ENCODE peak calls at places on chromosomes 6 and 20, in four cellular contexts. V is thoracic aorta, U is cardiac fibroblast, A is aorta. E is an unnamed sample.

GRCh38 chr6:90179190-90180169 is 117.2 kb downstream of the BACH2 start:
- DNase-seq in V (no peak), U (peak), A (no peak), E (no peak)

GRCh38 chr20:33234050-33234449 is 1.7 kb upstream of the BPIFA1 start:
- DNase-seq in V (no peak), U (no peak), A (no peak), E (no peak)

GRCh38 chr6:169604076-169604475 is 97.8 kb downstream of the WDR27 start:
- DNase-seq in V (no peak), U (no peak), A (no peak), E (no peak)

GRCh38 chr6:88763160-88763559 is 200.3 kb downstream of the RNGTT start:
- DNase-seq in V (no peak), U (peak), A (no peak), E (no peak)

GRCh38 chr6:107618672-107619071 is 128.8 kb downstream of the SOBP start:
- DNase-seq in V (no peak), U (no peak), A (no peak), E (no peak)

GRCh38 chr6:33018904-33019303 is 9.5 kb upstream of the HLA-DOA start:
- DNase-seq in V (no peak), U (peak), A (no peak), E (peak)

GRCh38 chr6:165649152-165649551 is 13.9 kb downstream of the PDE10A start:
- DNase-seq in V (no peak), U (no peak), A (no peak), E (no peak)

GRCh38 chr6:92024071-92024470 is 1395.3 kb downstream of the EPHA7 start:
- DNase-seq in V (no peak), U (no peak), A (no peak), E (no peak)

GRCh38 chr20:33443512-33444239 is at the start of gene SNTA1:
- DNase-seq in V (peak), U (peak), A (peak), E (peak)

GRCh38 chr6:18493421-18493891 is 106.3 kb downstream of the RNF144B start:
- DNase-seq in V (no peak), U (no peak), A (no peak), E (no peak)

GRCh38 chr6:114121913-114122662 is 151.1 kb upstream of the HDAC2 start:
- DNase-seq in V (no peak), U (no peak), A (no peak), E (no peak)

GRCh38 chr6:137216106-137216505 is 3.1 kb downstream of the IFNGR1 start:
- DNase-seq in V (no peak), U (peak), A (no peak), E (no peak)

GRCh38 chr6:87487555-87487954 is 14.8 kb downstream of the SLC35A1 start:
- DNase-seq in V (no peak), U (peak), A (no peak), E (no peak)

GRCh38 chr6:84512396-84512795 is 252.0 kb downstream of the TBX18 start:
- DNase-seq in V (no peak), U (no peak), A (no peak), E (no peak)

GRCh38 chr20:61949714-61950630 is 115.7 kb downstream of the TAF4 start:
- DNase-seq in V (no peak), U (no peak), A (peak), E (no peak)